ENCODE peak calls at places on chromosome 19, in nine cellular contexts. W, X, L, P, A, Q, N, G and Z are unnamed samples.

GRCh38 chr19:51701468-51702100 is 8.5 kb downstream of the SPACA6 start:
- DNase-seq in P (no peak), N (no peak), L (no peak), X (no peak), G (no peak), Q (no peak), A (no peak), W (no peak), Z (no peak)

GRCh38 chr19:55620951-55621672 is 3.3 kb downstream of the ZNF784 start:
- DNase-seq in W (no peak), Q (no peak), A (no peak), N (no peak), P (no peak), L (no peak), G (no peak), X (peak), Z (no peak)

GRCh38 chr19:41351339-41352245 is 2.1 kb downstream of the TGFB1 start:
- DNase-seq in X (peak), L (peak), P (peak), Q (peak), A (peak), W (peak), G (peak), N (peak), Z (no peak)

GRCh38 chr19:43467730-43468129 is 2.3 kb upstream of the LYPD3 start:
- DNase-seq in G (no peak), A (no peak), N (no peak), P (peak), Q (no peak), X (no peak), W (peak), L (no peak), Z (no peak)

GRCh38 chr19:19278315-19278714 is 5.2 kb upstream of the TM6SF2 start:
- DNase-seq in L (no peak), P (no peak), Q (no peak), G (no peak), X (no peak), W (no peak), A (no peak), N (no peak), Z (no peak)

GRCh38 chr19:56916528-56916927 is 76.0 kb upstream of the PEG3 start:
- DNase-seq in Q (no peak), W (no peak), L (no peak), N (no peak), X (no peak), P (no peak), G (no peak), A (no peak), Z (no peak)

GRCh38 chr19:39053276-39054090 is 21.1 kb upstream of the FBXO27 start:
- DNase-seq in A (peak), N (no peak), P (no peak), G (no peak), W (no peak), Q (peak), X (no peak), L (no peak), Z (no peak)

GRCh38 chr19:48530044-48530720 is 18.5 kb upstream of the LMTK3 start:
- DNase-seq in P (no peak), L (no peak), W (no peak), Q (no peak), G (no peak), N (no peak), X (no peak), A (no peak), Z (no peak)

GRCh38 chr19:15265849-15266248 is 33.6 kb upstream of the EPHX3 start:
- DNase-seq in A (peak), X (no peak), W (peak), G (no peak), P (peak), N (no peak), Q (peak), L (peak), Z (peak)

GRCh38 chr19:2678043-2678671 is 24.3 kb downstream of the GNG7 start:
- DNase-seq in P (no peak), G (no peak), L (no peak), W (no peak), X (peak), A (no peak), N (no peak), Q (no peak), Z (no peak)

GRCh38 chr19:38223617-38224013 is 407 bp downstream of the DPF1 start:
- DNase-seq in G (no peak), N (no peak), A (no peak), P (no peak), L (no peak), W (no peak), X (no peak), Q (no peak), Z (no peak)

GRCh38 chr19:5547881-5548280 is 19.9 kb downstream of the TINCR start:
- DNase-seq in W (peak), L (no peak), G (peak), P (peak), N (no peak), X (peak), Q (peak), A (no peak), Z (no peak)

GRCh38 chr19:56333506-56333905 is 18.9 kb upstream of the ZSCAN5A start:
- DNase-seq in Q (peak), L (peak), N (peak), A (peak), W (peak), G (peak), X (peak), P (peak), Z (peak)

GRCh38 chr19:53538378-53539109 is 599 bp downstream of the ZNF331 start:
- DNase-seq in P (no peak), A (no peak), L (no peak), X (no peak), N (no peak), G (peak), W (no peak), Q (no peak), Z (no peak)

GRCh38 chr19:51394045-51394836 is 3.9 kb upstream of the C19orf84 start:
- DNase-seq in N (peak), X (peak), P (peak), W (peak), G (peak), L (peak), Q (peak), A (peak), Z (peak)

GRCh38 chr19:32692727-32693061 is 1.1 kb downstream of the NUDT19 start:
- DNase-seq in X (peak), W (no peak), Q (no peak), G (no peak), L (no peak), N (no peak), A (no peak), P (no peak), Z (no peak)

DNA sequence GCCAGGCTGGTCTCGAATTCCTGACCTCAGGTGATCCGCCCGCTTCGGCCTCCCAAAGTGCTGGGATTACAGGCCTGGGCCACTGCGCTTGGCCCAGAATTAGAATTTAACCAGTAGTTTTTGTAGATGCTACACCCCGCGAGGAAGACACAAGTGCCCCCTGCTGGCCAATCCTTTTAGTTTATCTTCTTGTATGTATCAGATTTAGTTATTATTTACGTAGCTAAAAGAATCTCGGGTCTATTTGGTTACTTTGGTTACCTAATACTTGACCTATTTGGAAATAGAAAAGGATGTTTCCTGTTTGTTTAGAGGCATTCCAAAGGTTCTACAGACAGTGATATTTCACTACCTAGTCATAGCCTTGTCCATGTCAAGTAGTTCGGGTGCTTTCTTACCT is 22.0 kb downstream of the MUC16 start:
- DNase-seq in Q (no peak), G (no peak), N (no peak), W (no peak), P (no peak), L (no peak), X (no peak), A (no peak), Z (peak)
- TF ChIP-seq CTCF in Q (no peak), G (peak), N (no peak), W (no peak), P (no peak), L (peak), X (no peak), A (no peak), Z (peak)

DNA sequence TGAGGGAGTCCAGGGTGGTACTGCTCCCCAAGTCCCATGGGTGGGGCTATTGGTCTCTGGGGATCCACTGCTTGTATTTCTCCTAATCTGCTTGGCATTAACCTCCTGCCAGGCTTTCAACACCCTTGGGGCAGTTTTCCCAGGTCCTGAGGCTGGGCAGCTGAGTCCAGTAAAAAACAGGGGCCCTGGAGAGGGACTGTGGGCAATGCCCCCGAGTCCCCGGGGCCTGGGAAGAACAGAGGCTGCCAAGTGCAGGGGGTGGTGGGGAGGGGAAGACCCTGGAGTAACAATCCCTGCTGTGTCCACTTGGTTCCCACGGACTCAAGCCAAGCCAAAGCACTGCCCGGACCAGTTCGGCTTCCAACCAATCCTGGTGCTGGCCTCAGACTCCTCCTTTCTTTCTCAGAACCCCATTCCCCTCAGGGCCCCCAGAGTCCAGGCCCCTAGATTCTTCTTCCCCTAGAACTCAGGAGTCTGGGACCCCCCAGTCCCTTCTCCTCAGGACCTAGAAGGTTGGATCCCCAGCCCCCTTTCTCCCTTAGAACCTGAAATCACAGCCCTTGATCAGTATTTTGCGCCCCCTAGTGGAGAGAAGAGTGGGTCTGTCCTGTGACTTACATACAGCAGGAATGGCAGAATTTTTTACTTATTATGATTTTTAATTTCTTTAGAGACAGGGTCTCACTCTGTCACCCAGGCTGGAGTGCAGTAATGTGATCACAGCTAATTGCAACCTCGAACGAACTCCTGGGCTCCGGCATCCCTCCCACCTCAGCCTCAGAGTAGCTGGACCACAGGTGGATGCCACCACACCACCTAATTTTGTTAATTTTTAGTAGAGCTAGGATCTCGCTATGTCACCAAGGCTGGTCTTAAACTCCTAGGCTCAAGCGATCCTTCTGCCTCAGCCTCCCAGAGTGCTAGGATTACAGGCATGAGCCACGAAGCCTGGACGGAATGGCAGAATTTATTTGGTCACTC is 3.7 kb upstream of the CLPTM1 start:
- DNase-seq in X (peak), P (peak), A (peak), L (peak), N (peak), Q (peak), G (peak), W (peak), Z (peak)
- H3K4me3 ChIP-seq in X (no peak), P (no peak), A (no peak), L (no peak), N (no peak), Q (no peak), G (no peak), W (no peak), Z (no peak)

DNA sequence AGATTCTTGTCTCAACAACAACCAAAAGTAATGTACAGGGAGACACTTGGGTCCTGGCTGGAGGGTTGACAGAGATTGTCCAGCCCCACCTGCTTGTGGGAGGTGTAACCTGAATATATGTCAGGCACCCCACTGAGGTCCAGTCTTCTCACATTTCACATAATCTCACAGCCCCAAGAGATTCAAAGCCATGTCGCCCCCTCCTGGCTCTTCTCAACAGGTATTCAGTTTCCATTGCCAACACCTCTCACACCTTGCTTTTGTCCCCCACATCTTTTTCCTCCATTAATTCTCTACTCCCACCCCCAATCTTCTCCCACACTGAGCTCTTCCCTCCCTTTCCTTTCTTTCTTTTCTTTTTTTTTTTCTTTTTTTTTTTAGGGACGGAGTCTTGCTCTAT is 11.2 kb downstream of the UNC13A start:
- DNase-seq in W (no peak), P (no peak), A (no peak), G (peak), N (no peak), L (no peak), X (no peak), Q (no peak), Z (no peak)
- TF ChIP-seq CTCF in W (peak), P (no peak), A (no peak), G (peak), N (no peak), L (no peak), X (no peak), Q (no peak), Z (no peak)

GRCh38 chr19:49806613-49806946 is 6.5 kb downstream of the FUZ start:
- DNase-seq in Q (peak), P (no peak), N (no peak), A (no peak), G (no peak), W (no peak), L (no peak), X (no peak), Z (no peak)

GRCh38 chr19:49807888-49808675 is 5.0 kb downstream of the FUZ start:
- DNase-seq in X (peak), W (no peak), A (no peak), L (no peak), P (no peak), N (no peak), Q (no peak), G (no peak), Z (no peak)

GRCh38 chr19:49803529-49803856 is 9.6 kb downstream of the FUZ start:
- DNase-seq in G (no peak), X (no peak), L (no peak), P (no peak), Q (no peak), W (no peak), A (no peak), N (no peak), Z (no peak)

GRCh38 chr19:49807174-49807830 is 5.8 kb downstream of the FUZ start:
- DNase-seq in W (no peak), L (no peak), Q (no peak), N (no peak), G (no peak), X (peak), P (no peak), A (no peak), Z (no peak)

DNA sequence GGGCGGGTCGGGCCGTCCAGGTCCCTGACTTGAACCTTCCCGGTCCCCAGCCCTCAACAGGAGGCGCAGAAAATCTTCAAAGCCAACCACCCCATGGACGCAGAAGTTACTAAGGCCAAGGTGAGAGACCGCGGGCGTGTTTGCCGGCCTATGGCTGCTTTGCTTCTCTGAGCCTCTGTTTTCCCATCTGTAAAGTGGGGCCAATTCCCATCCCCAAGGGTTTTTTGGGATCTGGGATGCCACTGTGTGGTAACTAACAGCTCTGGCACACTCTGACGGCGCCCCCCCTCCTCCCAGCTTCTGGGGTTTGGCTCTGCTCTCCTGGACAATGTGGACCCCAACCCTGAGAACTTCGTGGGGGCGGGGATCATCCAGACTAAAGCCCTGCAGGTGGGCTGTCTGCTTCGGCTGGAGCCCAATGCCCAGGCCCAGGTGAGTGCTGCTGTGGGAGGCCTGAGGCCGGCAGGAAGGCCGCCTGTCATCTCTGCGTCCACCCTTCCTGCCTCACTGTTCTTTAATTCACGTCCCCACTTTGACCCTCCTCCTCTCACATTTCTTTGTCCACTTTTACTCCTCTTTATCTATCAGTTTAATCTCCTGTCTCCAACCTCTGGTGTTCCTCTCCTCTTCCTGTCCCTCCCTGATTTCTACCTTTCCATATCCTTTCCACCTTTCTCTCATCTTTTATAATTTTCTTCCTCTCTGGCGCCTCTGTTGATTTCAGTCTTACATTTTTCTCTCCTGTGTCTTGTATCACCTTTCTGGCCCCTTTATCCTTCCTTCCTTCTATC is 7.1 kb downstream of the FUZ start:
- DNase-seq in P (no peak), G (no peak), W (no peak), N (no peak), L (no peak), Q (no peak), X (no peak), A (no peak), Z (no peak)
- H3K4me3 ChIP-seq in P (no peak), G (no peak), W (no peak), N (no peak), L (no peak), Q (no peak), X (no peak), A (no peak), Z (no peak)